ENCODE peak calls at places on chromosomes 4 and X, in six cellular contexts. A, S, Q, T, B and R are unnamed samples.

GRCh38 chr4:187380181-187380581 is 615.4 kb upstream of the ZFP42 start:
- DNase-seq in A (no peak), S (no peak), Q (no peak), T (no peak), B (no peak), R (no peak)

GRCh38 chrX:44705817-44706551 is 137.8 kb upstream of the DUSP21 start:
- DNase-seq in A (no peak), S (no peak), Q (no peak), T (no peak), B (no peak), R (no peak)

GRCh38 chr4:84379881-84380618 is 119.0 kb downstream of the NKX6-1 start:
- DNase-seq in A (no peak), S (no peak), Q (no peak), T (no peak), B (no peak), R (no peak)

GRCh38 chrX:39409246-39409917 is 608.1 kb downstream of the MID1IP1 start:
- DNase-seq in A (no peak), S (no peak), Q (no peak), T (no peak), B (no peak), R (no peak)

GRCh38 chrX:38750551-38750950 is 50.7 kb upstream of the MID1IP1 start:
- DNase-seq in A (no peak), S (no peak), Q (no peak), T (no peak), B (no peak), R (no peak)

GRCh38 chrX:74445099-74445498 is 23.8 kb downstream of the SLC16A2 start:
- DNase-seq in A (no peak), S (no peak), Q (no peak), T (no peak), B (no peak), R (no peak)

GRCh38 chr4:70681730-70682129 is 6.6 kb upstream of the UTP3 start:
- DNase-seq in A (no peak), S (peak), Q (no peak), T (peak), B (no peak), R (no peak)

GRCh38 chrX:151722241-151722846 is 6.5 kb downstream of the FATE1 start:
- DNase-seq in A (no peak), S (peak), Q (no peak), T (peak), B (peak), R (no peak)

GRCh38 chr4:7241587-7242125 is 49.3 kb downstream of the SORCS2 start:
- DNase-seq in A (no peak), S (no peak), Q (no peak), T (no peak), B (no peak), R (no peak)

GRCh38 chrX:26851981-26852380 is 611.2 kb downstream of the PPP4R3C start:
- DNase-seq in A (no peak), S (no peak), Q (no peak), T (no peak), B (no peak), R (no peak)

GRCh38 chr4:8850074-8850829 is 21.4 kb downstream of the HMX1 start:
- DNase-seq in A (no peak), S (no peak), Q (no peak), T (no peak), B (no peak), R (no peak)

GRCh38 chrX:105701310-105702052 is 120.9 kb upstream of the NRK start:
- DNase-seq in A (no peak), S (no peak), Q (no peak), T (no peak), B (no peak), R (no peak)
- TF ChIP-seq CTCF in A (no peak), S (no peak), Q (no peak), T (no peak), B (no peak), R (peak)

GRCh38 chr4:80321341-80321740 is 14.2 kb upstream of the CFAP299 start:
- DNase-seq in A (no peak), S (no peak), Q (no peak), T (no peak), B (no peak), R (no peak)

GRCh38 chr4:80321776-80322175 is 13.8 kb upstream of the CFAP299 start:
- DNase-seq in A (no peak), S (no peak), Q (no peak), T (no peak), B (no peak), R (no peak)

GRCh38 chr4:80324171-80324570 is 11.4 kb upstream of the CFAP299 start:
- DNase-seq in A (no peak), S (no peak), Q (no peak), T (no peak), B (no peak), R (no peak)

GRCh38 chr4:80322716-80323115 is 12.8 kb upstream of the CFAP299 start:
- DNase-seq in A (no peak), S (no peak), Q (no peak), T (no peak), B (no peak), R (no peak)
- TF ChIP-seq CTCF in A (peak), S (no peak), Q (no peak), T (peak), B (no peak), R (peak)

DNA sequence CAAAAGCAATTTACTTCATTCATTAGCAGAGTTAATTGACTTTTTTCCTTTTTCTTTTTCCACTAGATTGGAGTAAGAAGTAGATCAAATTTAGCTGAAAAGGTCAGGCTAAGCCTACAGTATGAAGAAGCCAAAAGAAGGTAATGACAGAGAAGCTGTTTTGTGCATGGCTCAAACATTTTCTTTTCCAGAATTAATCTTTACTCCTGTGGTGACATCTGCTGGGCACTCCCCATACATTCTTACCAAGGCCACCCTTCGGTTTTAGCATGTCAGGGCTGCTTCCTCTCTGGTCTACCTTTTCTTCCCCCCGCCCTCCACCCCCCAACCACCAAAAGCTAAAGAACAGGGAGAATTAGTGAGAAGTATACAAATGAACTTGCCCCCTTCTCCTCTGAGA is 70.2 kb downstream of the CLDN22 start:
- DNase-seq in A (no peak), S (peak), Q (no peak), T (no peak), B (no peak), R (no peak)
- TF ChIP-seq CTCF in A (peak), S (peak), Q (no peak), T (peak), B (no peak), R (peak)

GRCh38 chrX:114075073-114075673 is 508.7 kb upstream of the HTR2C start:
- DNase-seq in A (no peak), S (no peak), Q (no peak), T (no peak), B (no peak), R (no peak)
- TF ChIP-seq CTCF in A (no peak), S (no peak), Q (no peak), T (peak), B (no peak), R (peak)

GRCh38 chrX:30489323-30489722 is 88.2 kb downstream of the TASL start:
- DNase-seq in A (no peak), S (no peak), Q (no peak), T (no peak), B (no peak), R (no peak)

GRCh38 chrX:30493348-30493747 is 84.2 kb downstream of the TASL start:
- DNase-seq in A (no peak), S (no peak), Q (no peak), T (no peak), B (no peak), R (no peak)

GRCh38 chrX:30483996-30484395 is 93.6 kb downstream of the TASL start:
- DNase-seq in A (no peak), S (peak), Q (no peak), T (no peak), B (no peak), R (no peak)

GRCh38 chrX:30488092-30488491 is 89.5 kb downstream of the TASL start:
- DNase-seq in A (no peak), S (peak), Q (no peak), T (no peak), B (no peak), R (no peak)
- TF ChIP-seq CTCF in A (no peak), S (no peak), Q (no peak), T (peak), B (no peak), R (no peak)

DNA sequence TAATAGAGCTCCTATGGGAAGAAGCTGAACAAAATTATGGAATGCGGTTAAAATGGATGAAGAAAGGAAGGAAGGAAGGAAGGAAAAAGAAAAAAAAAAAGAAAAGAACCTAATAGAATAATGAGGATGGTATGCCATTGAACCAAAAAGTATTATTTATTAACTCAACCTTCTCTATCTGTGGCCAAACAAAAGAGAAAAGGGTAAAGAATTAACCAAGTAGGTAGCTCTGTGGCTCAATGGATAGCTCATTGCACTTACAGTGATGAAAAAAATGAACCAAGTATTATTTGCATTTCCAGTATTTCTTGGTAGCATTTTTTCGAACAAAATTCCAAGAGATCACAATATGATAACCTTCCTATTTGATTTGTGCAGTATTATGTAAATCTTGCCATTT is 56.9 kb upstream of the SLC39A8 start:
- DNase-seq in A (no peak), S (no peak), Q (no peak), T (no peak), B (no peak), R (no peak)
- TF ChIP-seq CTCF in A (no peak), S (no peak), Q (no peak), T (no peak), B (no peak), R (no peak)

GRCh38 chrX:41824551-41824950 is 98.8 kb downstream of the CASK start:
- DNase-seq in A (no peak), S (no peak), Q (no peak), T (no peak), B (no peak), R (no peak)

GRCh38 chrX:41822917-41823316 is 98.9 kb downstream of the GPR82 start:
- DNase-seq in A (no peak), S (no peak), Q (no peak), T (no peak), B (no peak), R (no peak)

GRCh38 chrX:41825796-41826195 is 97.6 kb downstream of the CASK start:
- DNase-seq in A (no peak), S (no peak), Q (no peak), T (no peak), B (no peak), R (no peak)

GRCh38 chrX:41827886-41828285 is 95.5 kb downstream of the CASK start:
- DNase-seq in A (peak), S (no peak), Q (no peak), T (no peak), B (no peak), R (no peak)

DNA sequence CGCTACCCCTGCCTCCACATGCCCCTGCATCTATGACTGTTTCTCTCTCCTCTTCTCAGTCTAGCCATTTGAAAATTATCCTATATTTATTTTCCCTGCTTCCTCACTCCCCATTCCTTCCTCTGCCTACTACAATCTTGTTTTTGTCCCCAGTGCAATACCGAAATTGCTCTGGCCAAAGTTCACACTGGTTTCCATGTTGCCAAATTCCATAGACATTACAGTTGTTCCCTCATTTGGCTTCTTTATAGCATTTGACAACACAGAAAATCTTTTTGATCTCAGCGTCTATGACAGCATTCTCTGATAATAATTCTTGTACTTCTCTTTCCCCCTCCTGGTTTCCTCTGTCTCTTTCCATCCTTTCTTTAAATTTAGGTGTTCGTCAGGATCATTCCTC is 99.4 kb downstream of the GPR82 start:
- DNase-seq in A (no peak), S (no peak), Q (no peak), T (no peak), B (no peak), R (no peak)
- TF ChIP-seq CTCF in A (no peak), S (no peak), Q (no peak), T (no peak), B (no peak), R (no peak)